ENCODE peak calls at places on chromosomes 6 and 20, in four cellular contexts. D is left lung, M is GM06990, J is psoas muscle. Q is an unnamed sample.

GRCh38 chr6:42960243-42961019 is at the start of gene GNMT:
- DNase-seq in D (peak; percentile 79), M (no peak), J (peak; percentile 73), Q (peak; percentile 88)

GRCh38 chr6:156934054-156934424 is 156.9 kb downstream of the ARID1B start:
- DNase-seq in D (no peak), M (no peak), J (no peak), Q (no peak)

GRCh38 chr6:140388141-140388802 is 1013.8 kb upstream of the CITED2 start:
- DNase-seq in D (no peak), M (no peak), J (no peak), Q (no peak)

GRCh38 chr6:25601797-25602679 is 50.0 kb upstream of the SCGN start:
- DNase-seq in D (no peak), M (no peak), J (no peak), Q (no peak)

GRCh38 chr20:44066645-44067606 is 120.1 kb downstream of the JPH2 start:
- DNase-seq in D (no peak), M (no peak), J (no peak), Q (no peak)

GRCh38 chr6:166274163-166274562 is 34.0 kb downstream of the PRR18 start:
- DNase-seq in D (no peak), M (no peak), J (no peak), Q (no peak)

GRCh38 chr20:1646975-1647431 is 10.6 kb downstream of the SIRPG start:
- DNase-seq in D (no peak), M (no peak), J (no peak), Q (no peak)

GRCh38 chr6:150934380-150934779 is 68.9 kb downstream of the MTHFD1L start:
- DNase-seq in D (no peak), M (no peak), J (no peak), Q (no peak)

GRCh38 chr6:170471458-170471857 is 81.6 kb downstream of the PSMB1 start:
- DNase-seq in D (no peak), M (no peak), J (no peak), Q (no peak)

GRCh38 chr6:136158971-136159370 is 91.1 kb downstream of the MTFR2 start:
- DNase-seq in D (no peak), M (no peak), J (no peak), Q (no peak)

GRCh38 chr20:31815408-31816188 is 3.6 kb upstream of the MYLK2 start:
- DNase-seq in D (no peak), M (no peak), J (peak; percentile 70), Q (no peak)

GRCh38 chr20:44725852-44726251 is 10.7 kb downstream of the CCN5 start:
- DNase-seq in D (no peak), M (no peak), J (no peak), Q (no peak)

GRCh38 chr6:155201461-155202226 is 62.2 kb upstream of the CLDN20 start:
- DNase-seq in D (no peak), M (peak; percentile 52), J (no peak), Q (no peak)

GRCh38 chr6:33144373-33144772 is 47.9 kb downstream of the COL11A2 start:
- DNase-seq in D (no peak), M (no peak), J (no peak), Q (no peak)

GRCh38 chr6:144931172-144932035 is 646.3 kb downstream of the UTRN start:
- DNase-seq in D (no peak), M (no peak), J (no peak), Q (no peak)

GRCh38 chr6:127618729-127619128 is 41.8 kb downstream of the C6orf58 start:
- DNase-seq in D (no peak), M (no peak), J (no peak), Q (no peak)

GRCh38 chr6:41801380-41801779 is 13.9 kb downstream of the TOMM6 start:
- DNase-seq in D (no peak), M (no peak), J (no peak), Q (no peak)

GRCh38 chr6:125821825-125822281 is 31.1 kb downstream of the NCOA7 start:
- DNase-seq in D (no peak), M (no peak), J (no peak), Q (no peak)

GRCh38 chr6:16089232-16089843 is 39.5 kb upstream of the MYLIP start:
- DNase-seq in D (no peak), M (no peak), J (no peak), Q (no peak)

GRCh38 chr6:106574729-106575458 is 54.4 kb downstream of the RTN4IP1 start:
- DNase-seq in D (no peak), M (no peak), J (peak; percentile 62), Q (no peak)

GRCh38 chr20:52892023-52892422 is 80.1 kb upstream of the TSHZ2 start:
- DNase-seq in D (no peak), M (no peak), J (no peak), Q (no peak)
- H3K4me3 ChIP-seq in D (no peak overlapping the region), M (no peak overlapping the region), J (no peak overlapping the region), Q (no peak overlapping the region)

GRCh38 chr6:52973013-52973412 is 22.1 kb downstream of the GSTA4 start:
- DNase-seq in D (no peak), M (no peak), J (no peak), Q (no peak)

GRCh38 chr6:52981215-52981910 is 13.7 kb downstream of the GSTA4 start:
- DNase-seq in D (no peak), M (no peak), J (no peak), Q (no peak)

GRCh38 chr6:52975580-52975979 is 19.5 kb downstream of the GSTA4 start:
- DNase-seq in D (no peak), M (no peak), J (no peak), Q (no peak)

GRCh38 chr6:52976149-52976548 is 18.9 kb downstream of the GSTA4 start:
- DNase-seq in D (no peak), M (no peak), J (no peak), Q (no peak)

DNA sequence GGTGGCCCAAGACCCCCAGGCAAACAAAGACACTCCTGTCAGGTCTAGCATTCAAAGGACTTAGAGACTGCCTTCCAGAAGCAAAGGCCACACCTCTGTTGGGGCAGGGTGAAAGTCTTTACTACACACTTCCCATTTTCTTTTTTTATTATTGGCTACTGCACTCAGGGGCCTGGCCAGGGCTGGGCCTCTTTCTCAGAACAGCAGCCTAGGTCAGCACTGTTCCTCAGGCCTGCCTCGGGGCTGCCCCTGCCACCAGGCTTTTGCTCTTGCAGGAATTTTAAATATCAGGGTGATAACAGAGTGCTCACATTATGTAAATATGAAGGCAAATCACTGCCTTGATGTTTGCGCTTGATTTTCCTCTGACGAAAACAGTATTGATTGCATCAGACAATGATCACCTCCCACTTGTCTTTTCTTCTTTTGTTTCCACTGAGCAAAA is 18.5 kb downstream of the GSTA4 start:
- DNase-seq in D (peak; percentile 45), M (peak; percentile 36), J (no peak), Q (peak; percentile 52)
- H3K4me3 ChIP-seq in D (no peak overlapping the region), M (no peak overlapping the region), J (no peak overlapping the region), Q (no peak overlapping the region)

GRCh38 chr6:46370622-46371021 is 120.6 kb downstream of the RCAN2 start:
- DNase-seq in D (no peak), M (no peak), J (no peak), Q (no peak)

GRCh38 chr6:46368137-46368536 is 123.1 kb downstream of the RCAN2 start:
- DNase-seq in D (no peak), M (no peak), J (no peak), Q (no peak)

GRCh38 chr6:46367365-46367764 is 123.9 kb downstream of the RCAN2 start:
- DNase-seq in D (no peak), M (no peak), J (no peak), Q (no peak)

GRCh38 chr6:46366190-46366900 is 124.9 kb downstream of the RCAN2 start:
- DNase-seq in D (no peak), M (no peak), J (no peak), Q (no peak)
- H3K4me3 ChIP-seq in D (no peak overlapping the region), M (no peak overlapping the region), J (no peak overlapping the region), Q (no peak overlapping the region)

GRCh38 chr6:64006246-64006645 is 370.6 kb downstream of the PHF3 start:
- DNase-seq in D (no peak), M (no peak), J (no peak), Q (no peak)

GRCh38 chr6:64012351-64013060 is 376.9 kb downstream of the PHF3 start:
- DNase-seq in D (no peak), M (no peak), J (no peak), Q (no peak)

GRCh38 chr6:64013061-64013410 is 377.4 kb downstream of the PHF3 start:
- DNase-seq in D (no peak), M (no peak), J (no peak), Q (no peak)

GRCh38 chr6:64010646-64011045 is 375.0 kb downstream of the PHF3 start:
- DNase-seq in D (no peak), M (no peak), J (no peak), Q (no peak)

DNA sequence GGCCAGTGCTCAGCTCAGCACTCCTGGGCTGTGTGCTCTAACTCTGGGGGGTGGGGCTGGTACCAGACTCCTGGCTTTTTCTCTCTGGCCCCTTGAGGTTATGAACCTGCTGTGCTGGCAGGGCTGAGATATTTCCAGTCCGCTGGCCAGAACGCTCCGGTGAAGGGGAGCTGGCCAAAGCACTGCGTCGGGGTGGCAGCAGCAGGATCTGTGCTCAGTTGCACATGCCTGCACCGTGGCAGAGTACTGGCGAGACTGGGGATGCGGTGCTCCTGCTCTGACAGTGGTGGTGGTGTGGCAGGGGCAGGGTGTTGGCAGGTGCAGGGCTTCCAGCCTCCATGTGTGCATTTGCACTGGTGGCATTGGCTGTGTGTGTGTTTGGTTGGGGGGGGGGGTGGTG is 374.4 kb downstream of the PHF3 start:
- DNase-seq in D (no peak), M (no peak), J (no peak), Q (no peak)
- H3K4me3 ChIP-seq in D (no peak overlapping the region), M (no peak overlapping the region), J (no peak overlapping the region), Q (no peak overlapping the region)

DNA sequence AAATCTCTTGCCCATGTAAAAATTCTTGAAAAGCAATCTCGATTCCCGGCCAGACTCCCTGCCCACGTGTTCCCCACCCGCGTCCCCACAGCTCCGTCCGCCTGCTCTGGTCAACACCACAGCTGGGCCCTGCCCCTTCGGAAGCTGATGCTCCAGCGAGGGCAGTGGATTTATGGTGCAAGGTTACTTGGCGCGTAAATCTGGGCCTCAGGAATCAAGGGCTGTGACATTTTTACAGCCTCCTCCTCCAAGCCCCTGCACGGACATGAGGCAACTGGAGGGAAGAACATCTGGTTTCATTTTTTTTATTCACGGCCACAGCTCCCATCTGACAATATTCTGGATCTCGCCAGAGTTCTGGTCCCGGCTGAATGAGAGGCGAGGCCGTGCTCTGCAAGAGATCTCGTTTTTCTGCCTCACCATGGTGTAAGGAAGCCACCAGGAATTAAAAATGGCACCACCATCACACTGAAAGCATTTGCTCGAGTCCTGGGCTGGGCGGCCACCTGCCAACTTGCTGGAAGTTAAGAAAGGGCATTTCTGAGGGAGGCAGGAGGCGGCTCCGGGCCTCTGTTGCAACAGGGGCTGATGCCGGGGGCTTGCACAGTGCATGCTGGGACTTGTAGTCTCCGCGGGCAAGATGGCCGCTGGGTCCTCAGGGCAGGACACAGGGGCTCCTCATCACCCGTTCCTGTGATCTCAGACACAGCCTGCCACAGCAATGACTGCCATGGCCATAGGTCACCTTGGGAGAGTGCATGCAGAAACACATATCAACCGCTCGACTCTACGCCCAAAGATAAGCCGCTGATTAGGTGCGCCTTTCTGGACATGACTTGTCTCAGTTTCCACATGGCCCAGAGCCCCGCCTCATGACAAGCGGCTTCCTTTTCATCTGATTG is 148.5 kb downstream of the LY86 start:
- DNase-seq in D (peak; percentile 62), M (no peak), J (peak; percentile 97), Q (peak; percentile 69)
- H3K4me3 ChIP-seq in D (peak overlapping the region; percentile 21), M (no peak overlapping the region), J (peak overlapping the region; percentile 60), Q (peak overlapping the region; percentile 38)